ENCODE peak calls at places on chromosomes 1 and 21, in eight cellular contexts. Z is A549, J is K562, I is transverse colon, A is sigmoid colon, F is stomach, P is ovary, S is tibial nerve. C is an unnamed sample. For H3K9me3, the result is how much of the 10 kb centered on the place peaks cover.

GRCh38 chr1:160244209-160244608 is 18.1 kb downstream of the DCAF8 start:
- DNase-seq in Z (no peak), J (no peak), I (no peak), A (no peak), F (no peak), P (no peak), S (no peak), C (no peak)

GRCh38 chr1:41890841-41891311 is 27.8 kb downstream of the HIVEP3 start:
- DNase-seq in Z (no peak), J (no peak), I (no peak), A (no peak), F (peak), P (no peak), S (no peak), C (peak)

GRCh38 chr1:35936828-35937227 is 5.9 kb downstream of the AGO3 start:
- DNase-seq in Z (no peak), J (no peak), I (no peak), A (no peak), F (no peak), P (no peak), S (no peak), C (no peak)

GRCh38 chr1:100277866-100278265 is 11.8 kb downstream of the RTCA start:
- DNase-seq in Z (no peak), J (no peak), I (no peak), A (no peak), F (no peak), P (no peak), S (no peak), C (no peak)

GRCh38 chr1:11985851-11986250 is 5.6 kb downstream of the MFN2 start:
- DNase-seq in Z (no peak), J (no peak), I (no peak), A (no peak), F (no peak), P (no peak), S (no peak), C (no peak)

GRCh38 chr1:67970088-67970487 is 80.3 kb downstream of the DIRAS3 start:
- DNase-seq in Z (no peak), J (no peak), I (no peak), A (no peak), F (no peak), P (no peak), S (no peak), C (no peak)

GRCh38 chr1:162230096-162230495 is 146.6 kb downstream of the SPATA46 start:
- DNase-seq in Z (no peak), J (no peak), I (peak), A (no peak), F (peak), P (no peak), S (no peak), C (no peak)

GRCh38 chr1:204319462-204319861 is 40.3 kb downstream of the PLEKHA6 start:
- DNase-seq in Z (peak), J (no peak), I (peak), A (no peak), F (peak), P (no peak), S (no peak), C (no peak)

GRCh38 chr1:2340086-2340917 is 51.1 kb downstream of the MORN1 start:
- DNase-seq in Z (no peak), J (no peak), I (no peak), A (no peak), F (no peak), P (no peak), S (no peak), C (peak)

GRCh38 chr21:14526816-14527689 is 19.1 kb downstream of the SAMSN1 start:
- DNase-seq in Z (no peak), J (no peak), I (no peak), A (no peak), F (no peak), P (no peak), S (no peak), C (no peak)

GRCh38 chr1:50123071-50123470 is 14.4 kb downstream of the ELAVL4 start:
- DNase-seq in Z (no peak), J (no peak), I (no peak), A (no peak), F (no peak), P (no peak), S (no peak), C (no peak)

GRCh38 chr1:155005076-155005971 is 2.7 kb downstream of the ZBTB7B start:
- DNase-seq in Z (no peak), J (no peak), I (peak), A (peak), F (peak), P (no peak), S (peak), C (peak)

GRCh38 chr1:93574511-93574910 is 107.1 kb downstream of the BCAR3 start:
- DNase-seq in Z (no peak), J (no peak), I (no peak), A (no peak), F (no peak), P (no peak), S (no peak), C (no peak)

GRCh38 chr1:35592991-35593769 is 20.1 kb downstream of the TFAP2E start:
- DNase-seq in Z (no peak), J (no peak), I (no peak), A (no peak), F (no peak), P (no peak), S (no peak), C (no peak)

DNA sequence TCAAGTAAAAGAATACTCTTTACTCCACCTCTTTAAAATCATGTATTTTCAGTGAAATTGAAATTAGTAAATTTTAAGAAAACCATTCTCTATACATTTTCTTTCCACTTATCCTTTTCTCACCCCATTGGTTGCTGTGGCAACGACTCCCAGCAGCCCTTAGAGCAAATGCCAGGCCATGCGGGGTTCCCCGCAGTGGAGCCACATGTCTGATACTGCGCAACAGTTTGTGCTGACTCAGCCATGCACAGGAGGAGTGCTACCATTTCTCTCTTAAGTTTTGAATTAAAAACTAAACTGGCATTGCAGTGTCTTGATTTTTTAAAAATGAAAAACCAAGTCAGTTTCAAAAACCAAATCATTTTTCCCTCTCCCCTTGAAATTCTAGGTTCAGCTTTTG is 214.1 kb upstream of the L1TD1 start:
- DNase-seq in Z (no peak), J (no peak), I (no peak), A (no peak), F (no peak), P (no peak), S (no peak), C (no peak)
- TF ChIP-seq EP300 in Z (no peak), J (no peak), I (no peak), A (no peak), F (no peak), P (no peak), S (no peak), C (no peak)

GRCh38 chr1:30914931-30915330 is 6.4 kb upstream of the SDC3 start:
- DNase-seq in Z (no peak), J (no peak), I (peak), A (no peak), F (no peak), P (no peak), S (no peak), C (no peak)
- H3K4me3 ChIP-seq in Z (no peak), J (no peak), I (no peak), A (no peak), F (no peak), P (no peak), S (no peak), C (no peak)

GRCh38 chr1:48675251-48675650 is 101.4 kb downstream of the BEND5 start:
- DNase-seq in Z (no peak), J (no peak), I (no peak), A (no peak), F (no peak), P (no peak), S (no peak), C (no peak)
- H3K9me3 ChIP-seq in Z (under half), J (under half), I (under half), A (under half), F (under half), P (under half), S (under half), C (under half)

GRCh38 chr1:235918032-235918431 is 51.3 kb upstream of the LYST start:
- DNase-seq in Z (no peak), J (no peak), I (no peak), A (peak), F (no peak), P (no peak), S (no peak), C (peak)

GRCh38 chr1:235919127-235919796 is 52.6 kb upstream of the LYST start:
- DNase-seq in Z (no peak), J (no peak), I (no peak), A (no peak), F (no peak), P (no peak), S (no peak), C (no peak)

GRCh38 chr1:235918481-235918880 is 51.8 kb upstream of the LYST start:
- DNase-seq in Z (no peak), J (no peak), I (no peak), A (no peak), F (no peak), P (no peak), S (no peak), C (no peak)

GRCh38 chr1:235919797-235920475 is 53.2 kb upstream of the LYST start:
- DNase-seq in Z (no peak), J (no peak), I (no peak), A (no peak), F (no peak), P (no peak), S (no peak), C (no peak)

DNA sequence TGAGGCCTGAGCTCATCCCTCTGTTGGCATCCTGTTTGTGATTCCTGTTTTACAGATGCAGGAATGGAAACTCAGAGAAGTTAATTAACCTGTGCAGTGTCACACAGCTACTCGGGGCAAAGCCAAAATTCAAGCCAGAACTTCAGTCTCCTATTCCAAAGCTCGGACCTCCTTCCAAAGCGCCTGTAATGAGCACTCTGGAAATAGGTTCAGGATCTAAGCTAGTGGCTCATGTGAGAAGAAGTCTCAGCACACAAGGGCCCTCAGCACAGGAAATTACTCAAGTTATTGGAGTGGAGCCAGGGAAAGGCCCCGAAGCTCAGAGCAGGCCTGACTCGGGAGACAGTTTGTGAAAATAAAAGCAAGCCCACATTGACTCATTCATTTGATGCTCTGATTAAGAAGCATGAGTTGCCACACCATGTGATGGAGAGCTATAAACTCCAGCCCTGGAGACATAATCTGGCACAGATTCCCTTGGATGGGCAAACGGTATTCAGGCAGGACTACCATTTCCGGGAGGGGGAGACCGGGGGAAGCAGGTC is 50.6 kb upstream of the LYST start:
- DNase-seq in Z (peak), J (no peak), I (peak), A (peak), F (peak), P (peak), S (peak), C (peak)
- TF ChIP-seq EP300 in Z (peak), J (no peak), I (no peak), A (no peak), F (no peak), P (no peak), S (peak), C (no peak)